ENCODE peak calls at places on chromosome 6, in seven cellular contexts. V is midbrain, R is foreskin melanocyte, Z is heart left ventricle, T is HTR-8/SVneo, N is NCI-H2029, P is naive B cell. S is an unnamed sample.
A peak's percentile ranks its signal among the peaks of the same experiment; 100 is the strongest.

GRCh38 chr6:52541135-52541534 is 35.7 kb downstream of the TRAM2 start:
- DNase-seq in V (no peak), R (no peak), Z (no peak), T (no peak), N (no peak), P (no peak), S (no peak)

GRCh38 chr6:119881416-119881815 is 531.9 kb upstream of the MAN1A1 start:
- DNase-seq in V (no peak), R (peak; percentile 12), Z (no peak), T (no peak), N (no peak), P (no peak), S (no peak)

GRCh38 chr6:43436577-43437282 is 9.4 kb downstream of the ABCC10 start:
- DNase-seq in V (no peak), R (peak; percentile 45), Z (no peak), T (peak; percentile 74), N (no peak), P (no peak), S (no peak)

GRCh38 chr6:111888928-111889696 is 15.9 kb upstream of the FYN start:
- DNase-seq in V (peak; percentile 41), R (no peak), Z (peak; percentile 39), T (no peak), N (no peak), P (no peak), S (no peak)

GRCh38 chr6:39669117-39669690 is 56.0 kb downstream of the KIF6 start:
- DNase-seq in V (no peak), R (peak; percentile 76), Z (no peak), T (no peak), N (no peak), P (no peak), S (no peak)

GRCh38 chr6:119012521-119012920 is 65.9 kb downstream of the FAM184A start:
- DNase-seq in V (no peak), R (no peak), Z (no peak), T (no peak), N (no peak), P (no peak), S (no peak)

GRCh38 chr6:125097186-125097585 is 56.4 kb upstream of the TPD52L1 start:
- DNase-seq in V (peak; percentile 24), R (no peak), Z (no peak), T (no peak), N (no peak), P (no peak), S (no peak)

GRCh38 chr6:3844097-3844463 is 5.1 kb upstream of the FAM50B start:
- DNase-seq in V (no peak), R (no peak), Z (no peak), T (no peak), N (no peak), P (no peak), S (no peak)

GRCh38 chr6:82646231-82646615 is 282.6 kb downstream of the TPBG start:
- DNase-seq in V (no peak), R (no peak), Z (no peak), T (no peak), N (no peak), P (no peak), S (no peak)

GRCh38 chr6:35400901-35401311 is 51.2 kb upstream of the FANCE start:
- DNase-seq in V (no peak), R (no peak), Z (no peak), T (no peak), N (no peak), P (no peak), S (no peak)

GRCh38 chr6:139249387-139249786 is 42.4 kb downstream of the TXLNB start:
- DNase-seq in V (no peak), R (no peak), Z (no peak), T (no peak), N (no peak), P (no peak), S (no peak)